ENCODE peak calls at places on chromosomes 11 and 22, in ten cellular contexts. H is tibial artery; N is PC-3; P is effector memory CD4-positive, alpha-beta T cell; Q is GM23248; L is mucosa of descending colon; X is IMR-90; K is CD4-positive, alpha-beta memory T cell; M is tibial nerve; A is lower lobe of right lung. B is an unnamed sample. For H3K36me3, the result is how much of the 10 kb centered on the place peaks cover.

GRCh38 chr11:96332236-96332761 is 10.7 kb downstream of the MAML2 start:
- DNase-seq in H (no peak), N (no peak), P (no peak), Q (peak), L (no peak), X (no peak), K (no peak), M (no peak), A (no peak), B (no peak)

GRCh38 chr11:69402251-69402892 is 79.1 kb upstream of the LINC01488 start:
- DNase-seq in H (no peak), N (no peak), P (no peak), Q (no peak), L (no peak), X (no peak), K (no peak), M (no peak), A (no peak), B (no peak)

GRCh38 chr11:73249304-73249703 is 22.8 kb upstream of the P2RY6 start:
- DNase-seq in H (peak), N (peak), P (no peak), Q (no peak), L (no peak), X (peak), K (no peak), M (no peak), A (no peak), B (no peak)

GRCh38 chr11:82682003-82682751 is 51.5 kb downstream of the FAM181B start:
- DNase-seq in H (no peak), N (peak), P (no peak), Q (peak), L (peak), X (peak), K (peak), M (no peak), A (no peak), B (no peak)

GRCh38 chr11:87425943-87426342 is 388.2 kb downstream of the TMEM135 start:
- DNase-seq in H (no peak), N (peak), P (no peak), Q (peak), L (no peak), X (peak), K (no peak), M (no peak), A (no peak), B (no peak)

GRCh38 chr11:111069076-111069475 is 176.4 kb upstream of the POU2AF2 start:
- DNase-seq in H (no peak), N (peak), P (no peak), Q (peak), L (no peak), X (peak), K (no peak), M (no peak), A (no peak), B (no peak)

GRCh38 chr11:18701614-18702216 is 3.1 kb downstream of the TMEM86A start:
- DNase-seq in H (no peak), N (no peak), P (no peak), Q (no peak), L (no peak), X (no peak), K (no peak), M (no peak), A (no peak), B (no peak)

GRCh38 chr22:49203091-49203862 is 624.4 kb downstream of the BRD1 start:
- DNase-seq in H (peak), N (no peak), P (no peak), Q (no peak), L (no peak), X (no peak), K (no peak), M (no peak), A (peak), B (no peak)

GRCh38 chr11:128492903-128493569 is 94.3 kb downstream of the ETS1 start:
- DNase-seq in H (no peak), N (no peak), P (peak), Q (peak), L (no peak), X (no peak), K (peak), M (no peak), A (no peak), B (no peak)

DNA sequence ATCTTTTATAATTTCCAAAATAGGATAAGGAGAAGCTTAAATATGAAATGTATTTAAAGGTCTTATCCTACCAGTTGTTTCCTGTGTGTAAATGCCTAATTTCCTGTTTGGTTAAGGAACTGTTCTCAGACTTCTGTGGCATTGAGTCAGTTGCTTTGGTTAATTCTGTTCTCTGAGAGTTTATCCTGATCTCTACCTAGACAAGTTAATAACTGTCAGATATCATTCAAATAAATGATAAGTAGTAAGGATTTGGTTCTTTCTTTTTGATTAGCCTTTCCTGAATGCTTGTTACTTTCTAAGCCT is 39.5 kb downstream of the CTNND1 start:
- DNase-seq in H (no peak), N (no peak), P (no peak), Q (no peak), L (no peak), X (no peak), K (no peak), M (no peak), A (no peak), B (no peak)
- H3K36me3 ChIP-seq in H (half or more), N (half or more), P (under half), Q (half or more), L (under half), X (half or more), K (under half), M (half or more), A (half or more), B (half or more)

GRCh38 chr11:46618789-46619188 is 1.4 kb downstream of the ATG13 start:
- DNase-seq in H (no peak), N (no peak), P (no peak), Q (no peak), L (peak), X (no peak), K (no peak), M (no peak), A (no peak), B (no peak)
- H3K4me3 ChIP-seq in H (peak), N (peak), P (no peak), Q (peak), L (no peak), X (no peak), K (no peak), M (peak), A (peak), B (peak)

DNA sequence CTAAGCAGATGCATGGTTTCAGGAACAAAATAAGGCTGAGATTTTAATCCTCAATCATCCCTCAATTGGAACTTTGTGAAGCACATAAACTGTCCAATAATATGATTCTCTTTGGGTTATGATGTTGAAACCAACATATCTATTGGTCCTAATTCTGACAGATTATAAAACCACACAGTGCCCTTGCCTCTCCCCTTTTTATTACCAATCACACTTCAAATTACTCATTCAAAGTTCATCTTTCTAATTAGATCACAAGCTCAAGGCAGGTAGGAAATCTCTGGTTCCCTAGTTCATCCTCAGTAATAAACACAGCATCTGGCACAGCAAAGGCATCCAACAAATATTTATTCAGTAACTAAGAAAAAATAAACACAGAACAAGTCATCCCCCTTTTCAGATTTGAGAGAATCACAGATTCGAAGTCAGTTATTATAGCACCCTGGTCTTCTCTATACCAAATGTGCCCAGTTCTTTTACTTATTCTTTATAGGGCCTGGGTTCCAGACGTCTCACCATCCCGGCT is 611.6 kb downstream of the INSC start:
- DNase-seq in H (no peak), N (no peak), P (no peak), Q (no peak), L (no peak), X (no peak), K (no peak), M (no peak), A (no peak), B (no peak)
- H3K36me3 ChIP-seq in H (under half), N (under half), P (under half), Q (under half), L (under half), X (under half), K (under half), M (under half), A (under half), B (under half)

DNA sequence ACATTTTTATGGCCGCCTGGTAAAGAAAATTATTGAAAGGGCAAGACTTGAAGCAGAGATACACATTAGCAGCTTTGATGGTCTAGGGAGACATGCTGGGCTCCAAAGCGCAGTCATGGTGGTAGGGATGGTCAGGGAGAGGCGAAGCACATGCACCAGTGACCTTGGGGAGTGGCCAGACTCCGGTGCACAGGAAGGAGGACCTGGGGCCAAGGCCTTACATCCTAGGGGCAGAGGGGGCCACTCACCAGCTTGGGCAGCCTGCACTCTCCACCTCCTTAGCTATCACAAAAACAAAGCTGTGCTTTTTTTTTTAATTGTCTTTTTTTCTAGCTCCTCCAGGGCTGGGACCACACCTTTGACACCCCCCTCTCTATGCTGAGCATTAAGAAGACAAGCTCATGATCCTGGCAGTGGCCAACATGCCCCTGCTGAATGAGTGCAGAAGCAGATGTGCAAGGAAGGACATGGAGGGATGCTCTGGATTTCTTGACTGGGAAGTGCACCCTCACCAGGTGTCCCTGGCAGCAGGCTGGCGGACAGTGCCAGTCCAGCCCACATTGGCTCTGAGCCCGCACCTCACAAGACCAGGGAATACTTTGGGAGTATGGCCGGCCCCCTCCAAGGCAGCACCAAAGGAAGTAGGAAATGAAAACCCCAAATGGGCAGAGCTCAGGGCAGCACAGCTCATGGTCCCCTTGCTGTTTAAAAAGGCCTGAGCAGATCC is 619.9 kb downstream of the TBC1D22A start:
- DNase-seq in H (peak), N (no peak), P (no peak), Q (no peak), L (no peak), X (no peak), K (no peak), M (no peak), A (peak), B (no peak)
- H3K4me3 ChIP-seq in H (no peak), N (no peak), P (no peak), Q (no peak), L (no peak), X (no peak), K (no peak), M (no peak), A (no peak), B (no peak)

GRCh38 chr11:17331669-17332068 is 19.9 kb upstream of the NCR3LG1 start:
- DNase-seq in H (no peak), N (no peak), P (no peak), Q (no peak), L (no peak), X (no peak), K (no peak), M (no peak), A (no peak), B (no peak)

GRCh38 chr11:17333799-17334586 is 17.6 kb upstream of the NCR3LG1 start:
- DNase-seq in H (no peak), N (no peak), P (no peak), Q (no peak), L (no peak), X (no peak), K (no peak), M (no peak), A (no peak), B (no peak)

GRCh38 chr11:17328856-17329490 is 22.6 kb upstream of the NCR3LG1 start:
- DNase-seq in H (no peak), N (no peak), P (no peak), Q (no peak), L (no peak), X (no peak), K (no peak), M (no peak), A (no peak), B (no peak)
- H3K36me3 ChIP-seq in H (under half), N (under half), P (under half), Q (under half), L (under half), X (under half), K (under half), M (half or more), A (half or more), B (under half)

DNA sequence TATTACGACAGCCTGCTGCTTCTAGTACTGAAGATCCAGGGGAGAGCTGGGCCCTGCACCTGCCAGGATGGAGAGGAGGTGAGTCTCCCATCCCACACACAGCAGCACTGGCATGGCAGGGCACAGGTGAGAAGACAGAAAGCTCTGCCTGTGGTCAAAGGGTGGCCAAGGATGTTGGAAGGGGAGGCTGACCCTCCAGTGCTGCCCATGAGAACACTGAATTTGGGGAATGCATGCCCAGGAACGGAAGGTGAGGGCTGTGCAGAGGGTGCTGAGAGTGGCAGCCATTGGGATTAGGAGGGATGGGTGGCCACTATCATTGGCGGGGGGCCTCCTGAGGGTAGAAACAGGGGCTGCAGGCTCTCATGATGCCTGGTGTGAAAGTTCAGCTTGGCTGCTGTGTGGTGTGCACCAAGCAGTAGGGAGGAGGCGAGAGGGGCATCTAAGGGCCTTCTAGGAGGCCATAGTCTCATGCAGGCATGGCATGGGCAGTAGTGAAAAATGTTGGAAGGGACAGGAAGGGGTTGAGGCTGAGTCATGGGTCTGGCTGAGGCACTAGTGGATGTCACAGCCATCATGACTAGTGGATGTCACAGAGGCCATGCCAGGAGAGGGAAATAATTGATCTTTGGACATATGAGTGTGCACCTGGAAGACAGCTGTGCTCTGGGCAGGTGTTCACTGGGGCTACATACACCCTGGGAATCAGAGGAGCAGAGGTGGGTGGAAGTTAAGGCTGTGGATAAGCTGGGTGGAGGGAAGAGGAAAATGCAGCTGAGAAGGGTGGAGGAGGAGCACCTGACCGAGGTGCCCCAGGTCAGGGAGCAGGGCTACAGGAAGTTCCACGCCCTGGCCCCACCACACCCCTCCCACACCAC is 2.5 kb upstream of the LRRC74B start:
- DNase-seq in H (no peak), N (peak), P (no peak), Q (peak), L (peak), X (no peak), K (no peak), M (no peak), A (peak), B (no peak)
- H3K4me3 ChIP-seq in H (no peak), N (no peak), P (no peak), Q (no peak), L (no peak), X (no peak), K (no peak), M (no peak), A (no peak), B (no peak)

GRCh38 chr22:19377565-19378361 is 53.8 kb downstream of the HIRA start:
- DNase-seq in H (no peak), N (no peak), P (no peak), Q (no peak), L (no peak), X (no peak), K (no peak), M (no peak), A (no peak), B (no peak)
- H3K36me3 ChIP-seq in H (half or more), N (under half), P (half or more), Q (under half), L (under half), X (half or more), K (half or more), M (half or more), A (half or more), B (half or more)

GRCh38 chr11:44943118-44943517 is 7.6 kb downstream of the TP53I11 start:
- DNase-seq in H (no peak), N (no peak), P (no peak), Q (no peak), L (no peak), X (no peak), K (no peak), M (no peak), A (peak), B (no peak)
- H3K4me3 ChIP-seq in H (no peak), N (no peak), P (no peak), Q (no peak), L (no peak), X (no peak), K (no peak), M (no peak), A (no peak), B (no peak)

GRCh38 chr11:117157507-117157906 is 13.4 kb downstream of the PAFAH1B2 start:
- DNase-seq in H (no peak), N (no peak), P (no peak), Q (no peak), L (no peak), X (no peak), K (no peak), M (no peak), A (no peak), B (no peak)

GRCh38 chr11:117159892-117160291 is 15.8 kb downstream of the PAFAH1B2 start:
- DNase-seq in H (no peak), N (no peak), P (no peak), Q (no peak), L (no peak), X (no peak), K (no peak), M (no peak), A (no peak), B (no peak)

GRCh38 chr11:117152066-117152465 is 8.0 kb downstream of the PAFAH1B2 start:
- DNase-seq in H (no peak), N (no peak), P (no peak), Q (no peak), L (no peak), X (no peak), K (no peak), M (no peak), A (no peak), B (no peak)

DNA sequence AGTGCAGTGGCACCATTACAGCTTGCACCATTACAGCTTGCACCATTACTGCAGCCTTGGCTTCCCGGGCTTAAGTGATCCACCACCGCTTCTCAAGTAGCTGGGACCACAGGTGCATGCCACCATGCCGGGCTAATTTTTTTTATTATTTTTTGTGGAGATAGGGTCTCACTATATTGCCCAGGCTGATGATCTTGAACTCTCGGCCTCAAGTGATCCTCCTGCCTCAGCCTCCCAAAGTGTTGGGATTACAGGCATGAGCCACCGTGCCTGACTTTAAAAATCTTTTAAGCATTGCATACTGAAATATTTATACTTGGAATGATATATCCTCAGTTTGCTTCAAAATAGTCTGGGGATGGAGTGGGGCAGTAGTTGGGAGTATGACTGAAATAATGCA is 10.4 kb downstream of the PAFAH1B2 start:
- DNase-seq in H (no peak), N (no peak), P (no peak), Q (no peak), L (no peak), X (no peak), K (no peak), M (no peak), A (no peak), B (no peak)
- H3K36me3 ChIP-seq in H (under half), N (under half), P (under half), Q (under half), L (under half), X (under half), K (under half), M (under half), A (half or more), B (under half)

B was measured in thoracic aorta.